ENCODE peak calls at places on chromosomes 2 and 18, in ten cellular contexts. C is A549, W is OCI-LY7, E is GM23338, D is dorsolateral prefrontal cortex, L is B cell, G is sigmoid colon, J is astrocyte of the spinal cord, U is choroid plexus epithelial cell, M is epithelial cell of esophagus. P is an unnamed sample.

GRCh38 chr2:2187196-2187595 is 143.9 kb downstream of the MYT1L start:
- DNase-seq in L (no peak), E (no peak), W (no peak), D (no peak), M (no peak), J (no peak), C (no peak), U (no peak), G (no peak), P (no peak)

GRCh38 chr2:222733846-222734689 is 62.6 kb downstream of the MOGAT1 start:
- DNase-seq in C (no peak), E (no peak), G (no peak), U (no peak), L (no peak), M (no peak), J (no peak), D (peak), W (no peak), P (no peak)

GRCh38 chr18:78160961-78161656 is 818.5 kb upstream of the SALL3 start:
- DNase-seq in D (no peak), W (no peak), M (peak), C (no peak), L (no peak), U (peak), J (no peak), G (no peak), E (no peak), P (no peak)

GRCh38 chr2:12903272-12903671 is 186.5 kb downstream of the TRIB2 start:
- DNase-seq in J (no peak), C (no peak), D (no peak), E (no peak), M (no peak), U (peak), W (no peak), G (no peak), L (no peak), P (no peak)

GRCh38 chr2:225691711-225692110 is 292.2 kb downstream of the NYAP2 start:
- DNase-seq in J (no peak), G (no peak), M (peak), U (no peak), E (no peak), W (no peak), D (no peak), L (no peak), C (no peak), P (no peak)

GRCh38 chr2:224909885-224910517 is 132.3 kb downstream of the DOCK10 start:
- DNase-seq in U (peak), D (no peak), W (no peak), C (peak), E (peak), G (peak), M (peak), L (no peak), J (peak), P (peak)

GRCh38 chr18:765764-766549 is 46.1 kb downstream of the YES1 start:
- DNase-seq in G (no peak), E (no peak), W (no peak), C (no peak), L (no peak), J (no peak), M (no peak), U (no peak), D (no peak), P (no peak)

GRCh38 chr2:197884252-197884651 is 79.9 kb downstream of the PLCL1 start:
- DNase-seq in C (no peak), E (no peak), W (no peak), M (no peak), J (no peak), G (no peak), D (no peak), L (no peak), U (no peak), P (no peak)

GRCh38 chr2:235966932-235967331 is 201.3 kb downstream of the GBX2 start:
- DNase-seq in U (no peak), J (no peak), W (no peak), C (no peak), M (no peak), L (no peak), G (peak), E (no peak), D (no peak), P (no peak)

GRCh38 chr2:75453696-75454095 is 107.0 kb downstream of the EVA1A start:
- DNase-seq in M (no peak), D (no peak), J (no peak), W (no peak), L (no peak), C (no peak), G (no peak), E (no peak), U (no peak), P (no peak)

GRCh38 chr2:69375494-69376353 is 11.3 kb downstream of the GFPT1 start:
- DNase-seq in U (peak), W (peak), C (no peak), L (no peak), M (peak), G (no peak), J (no peak), D (no peak), E (peak), P (no peak)

GRCh38 chr18:9013926-9014373 is 88.5 kb upstream of the NDUFV2 start:
- DNase-seq in L (no peak), W (no peak), G (no peak), C (no peak), M (no peak), E (no peak), J (no peak), D (no peak), U (no peak), P (no peak)

GRCh38 chr2:46971914-46972313 is 56.3 kb upstream of the MCFD2 start:
- DNase-seq in D (no peak), U (no peak), L (no peak), J (no peak), C (no peak), G (no peak), W (no peak), M (peak), E (no peak), P (no peak)

GRCh38 chr2:128414946-128415767 is 96.5 kb upstream of the HS6ST1 start:
- DNase-seq in M (no peak), C (no peak), W (no peak), L (no peak), J (no peak), D (peak), E (no peak), G (no peak), U (no peak), P (no peak)

GRCh38 chr2:236240228-236240990 is 23.8 kb downstream of the ASB18 start:
- DNase-seq in M (no peak), C (no peak), U (peak), W (no peak), J (no peak), L (no peak), E (peak), D (no peak), G (no peak), P (no peak)

GRCh38 chr2:12442627-12442928 is 274.2 kb upstream of the TRIB2 start:
- DNase-seq in D (no peak), W (no peak), E (no peak), M (peak), L (no peak), C (no peak), G (no peak), U (no peak), J (peak), P (no peak)

GRCh38 chr2:42139141-42139540 is 30.0 kb upstream of the EML4 start:
- DNase-seq in J (no peak), W (no peak), E (no peak), U (peak), C (no peak), M (no peak), L (no peak), D (no peak), G (no peak), P (no peak)

GRCh38 chr2:172011814-172012580 is 12.2 kb downstream of the METAP1D start:
- DNase-seq in G (no peak), U (no peak), J (no peak), C (no peak), L (no peak), D (no peak), M (no peak), E (no peak), W (no peak), P (no peak)

GRCh38 chr2:25257931-25258771 is 83.6 kb downstream of the DNMT3A start:
- DNase-seq in C (no peak), G (no peak), J (no peak), D (no peak), W (no peak), L (no peak), U (no peak), M (no peak), E (peak), P (no peak)

GRCh38 chr2:64762301-64762997 is 108.7 kb upstream of the SERTAD2 start:
- DNase-seq in M (no peak), C (no peak), G (no peak), U (no peak), D (no peak), E (no peak), L (no peak), J (no peak), W (no peak), P (no peak)

GRCh38 chr2:42261531-42262195 is 92.5 kb downstream of the EML4 start:
- DNase-seq in C (no peak), E (no peak), W (no peak), U (no peak), L (no peak), G (no peak), M (no peak), D (no peak), J (no peak), P (no peak)

GRCh38 chr2:96142217-96143113 is 2.8 kb downstream of the DUSP2 start:
- DNase-seq in E (peak), L (peak), M (no peak), G (peak), J (no peak), C (no peak), U (no peak), W (peak), D (peak), P (no peak)

GRCh38 chr2:96145028-96145939 is at the start of gene DUSP2:
- DNase-seq in U (peak), W (peak), G (peak), D (peak), M (peak), L (peak), C (peak), E (peak), J (peak), P (peak)

GRCh38 chr2:96144481-96145027 is 686 bp downstream of the DUSP2 start:
- DNase-seq in G (peak), E (peak), L (no peak), U (no peak), W (peak), D (peak), C (no peak), J (no peak), M (no peak), P (no peak)

GRCh38 chr2:96143231-96143847 is 1.9 kb downstream of the DUSP2 start:
- DNase-seq in E (no peak), M (no peak), L (no peak), U (no peak), J (no peak), D (peak), G (peak), C (no peak), W (peak), P (no peak)

GRCh38 chr2:96143848-96144480 is 1.3 kb downstream of the DUSP2 start:
- DNase-seq in C (no peak), G (peak), U (no peak), J (no peak), D (peak), L (no peak), M (peak), W (peak), E (peak), P (no peak)
- TF ChIP-seq CTCF in C (no peak), G (no peak), U (peak), J (no peak), D (no peak), L (no peak), M (peak), W (peak), E (peak), P (no peak)

DNA sequence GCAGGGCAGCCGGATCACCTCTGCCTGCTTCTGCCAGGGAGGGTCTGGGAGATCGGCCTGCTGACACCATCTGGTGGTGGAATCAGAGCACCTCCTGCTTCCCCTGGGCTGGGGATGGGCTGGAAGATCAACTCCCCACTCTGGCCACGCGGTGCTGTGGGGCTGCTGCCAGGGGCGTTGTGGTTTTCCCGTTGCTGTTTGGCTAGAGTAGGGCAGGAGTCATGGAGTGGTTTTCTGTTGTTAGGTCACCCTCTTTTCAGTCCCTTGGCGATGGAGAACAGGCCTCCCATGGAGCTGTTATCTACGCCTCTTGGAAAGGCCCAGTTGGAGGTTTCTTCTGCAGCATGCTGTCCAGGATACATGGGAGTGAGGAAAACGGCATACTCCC is 15.2 kb downstream of the BCL2L11 start:
- DNase-seq in L (no peak), D (no peak), U (peak), J (peak), E (peak), W (no peak), G (no peak), C (peak), M (no peak), P (peak)
- TF ChIP-seq CTCF in L (no peak), D (no peak), U (peak), J (peak), E (peak), W (peak), G (no peak), C (no peak), M (no peak), P (no peak)

GRCh38 chr2:239355724-239356123 is 45.1 kb downstream of the HDAC4 start:
- DNase-seq in G (peak), M (no peak), L (no peak), U (peak), W (no peak), J (no peak), C (no peak), D (no peak), E (no peak), P (peak)

GRCh38 chr2:239360008-239360407 is 40.8 kb downstream of the HDAC4 start:
- DNase-seq in J (no peak), L (no peak), M (no peak), U (no peak), E (no peak), W (no peak), G (peak), D (no peak), C (no peak), P (peak)

GRCh38 chr2:239360421-239361310 is 40.2 kb downstream of the HDAC4 start:
- DNase-seq in U (peak), G (peak), M (no peak), L (no peak), C (no peak), J (no peak), E (no peak), D (no peak), W (no peak), P (peak)

GRCh38 chr2:239359194-239359912 is 41.5 kb downstream of the HDAC4 start:
- DNase-seq in L (no peak), C (no peak), G (peak), W (no peak), J (no peak), U (peak), M (no peak), D (no peak), E (no peak), P (peak)

GRCh38 chr2:239357954-239358754 is 42.7 kb downstream of the HDAC4 start:
- DNase-seq in M (no peak), W (no peak), U (peak), L (no peak), D (no peak), E (no peak), G (peak), C (no peak), J (peak), P (peak)
- TF ChIP-seq CTCF in M (no peak), W (no peak), U (peak), L (no peak), D (no peak), E (no peak), G (no peak), C (no peak), J (no peak), P (no peak)

GRCh38 chr2:182766626-182767025 is 50.6 kb downstream of the DNAJC10 start:
- DNase-seq in L (no peak), U (no peak), M (no peak), C (no peak), W (no peak), J (no peak), G (no peak), E (no peak), D (no peak), P (no peak)

GRCh38 chr2:182761903-182762302 is 45.8 kb downstream of the DNAJC10 start:
- DNase-seq in E (no peak), L (no peak), W (no peak), M (peak), D (no peak), U (peak), J (peak), C (no peak), G (peak), P (peak)

GRCh38 chr2:182763311-182763912 is 47.4 kb downstream of the DNAJC10 start:
- DNase-seq in J (peak), L (no peak), M (peak), G (no peak), U (peak), C (peak), D (no peak), W (peak), E (peak), P (no peak)

DNA sequence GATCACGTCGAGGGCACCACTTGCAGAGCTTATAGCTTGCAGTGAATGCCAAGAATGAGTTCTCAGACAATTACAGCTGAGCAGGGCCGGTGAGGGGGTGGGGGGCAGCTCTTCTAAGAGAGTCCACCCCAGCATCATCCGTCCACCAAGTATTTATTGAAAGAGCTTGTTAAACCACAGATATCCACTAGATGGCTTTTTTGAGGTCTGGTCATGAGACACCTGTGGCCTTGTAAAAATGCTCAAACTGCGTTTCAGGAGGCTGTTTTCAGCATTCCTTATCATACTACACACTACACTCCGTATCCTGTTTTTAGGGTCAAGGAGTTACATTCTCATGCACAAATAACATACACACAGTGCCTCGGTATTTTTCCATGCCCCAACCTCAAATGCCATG is 51.5 kb downstream of the DNAJC10 start:
- DNase-seq in W (peak), E (peak), M (peak), D (no peak), G (no peak), C (peak), J (peak), L (no peak), U (peak), P (no peak)
- TF ChIP-seq CTCF in W (peak), E (peak), M (peak), D (peak), G (peak), C (peak), J (peak), L (peak), U (peak), P (no peak)

DNA sequence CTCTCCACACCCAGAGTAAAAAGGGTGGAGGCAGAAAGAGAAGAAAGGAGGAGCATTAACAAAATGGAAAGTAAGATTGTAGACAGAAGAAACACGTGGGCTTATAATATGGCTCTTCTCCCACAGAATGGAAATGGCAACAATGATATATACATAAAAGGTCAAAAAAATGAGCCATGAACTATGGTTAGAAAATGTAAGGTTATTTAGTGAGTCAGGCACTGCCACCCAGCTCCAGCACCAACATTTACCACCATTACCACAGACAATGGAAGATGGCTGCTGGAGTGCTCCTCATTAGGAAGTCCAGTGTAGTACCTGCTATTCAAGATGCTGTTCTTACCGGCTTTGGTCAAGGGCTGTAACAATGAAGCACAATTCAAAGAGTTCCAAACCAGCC is 258.0 kb downstream of the ZEB2 start:
- DNase-seq in G (no peak), J (no peak), M (no peak), U (no peak), W (no peak), D (no peak), C (no peak), L (no peak), E (no peak), P (no peak)
- TF ChIP-seq CTCF in G (no peak), J (no peak), M (no peak), U (no peak), W (no peak), D (no peak), C (no peak), L (no peak), E (no peak), P (no peak)

GRCh38 chr18:24016643-24017042 is 2.1 kb downstream of the TTC39C start:
- DNase-seq in W (no peak), C (peak), M (peak), G (no peak), U (no peak), J (peak), D (no peak), E (peak), L (no peak), P (no peak)

GRCh38 chr18:24015897-24016631 is 1.5 kb downstream of the TTC39C start:
- DNase-seq in C (no peak), E (no peak), J (peak), D (no peak), M (no peak), L (no peak), W (no peak), G (no peak), U (no peak), P (no peak)

GRCh38 chr18:24014986-24015896 is 687 bp downstream of the TTC39C start:
- DNase-seq in G (peak), E (peak), D (peak), C (peak), J (peak), U (peak), L (peak), W (peak), M (peak), P (peak)

GRCh38 chr18:24013061-24013460 is 1.5 kb upstream of the TTC39C start:
- DNase-seq in C (no peak), D (no peak), L (no peak), G (no peak), U (no peak), E (no peak), W (no peak), J (no peak), M (no peak), P (no peak)

DNA sequence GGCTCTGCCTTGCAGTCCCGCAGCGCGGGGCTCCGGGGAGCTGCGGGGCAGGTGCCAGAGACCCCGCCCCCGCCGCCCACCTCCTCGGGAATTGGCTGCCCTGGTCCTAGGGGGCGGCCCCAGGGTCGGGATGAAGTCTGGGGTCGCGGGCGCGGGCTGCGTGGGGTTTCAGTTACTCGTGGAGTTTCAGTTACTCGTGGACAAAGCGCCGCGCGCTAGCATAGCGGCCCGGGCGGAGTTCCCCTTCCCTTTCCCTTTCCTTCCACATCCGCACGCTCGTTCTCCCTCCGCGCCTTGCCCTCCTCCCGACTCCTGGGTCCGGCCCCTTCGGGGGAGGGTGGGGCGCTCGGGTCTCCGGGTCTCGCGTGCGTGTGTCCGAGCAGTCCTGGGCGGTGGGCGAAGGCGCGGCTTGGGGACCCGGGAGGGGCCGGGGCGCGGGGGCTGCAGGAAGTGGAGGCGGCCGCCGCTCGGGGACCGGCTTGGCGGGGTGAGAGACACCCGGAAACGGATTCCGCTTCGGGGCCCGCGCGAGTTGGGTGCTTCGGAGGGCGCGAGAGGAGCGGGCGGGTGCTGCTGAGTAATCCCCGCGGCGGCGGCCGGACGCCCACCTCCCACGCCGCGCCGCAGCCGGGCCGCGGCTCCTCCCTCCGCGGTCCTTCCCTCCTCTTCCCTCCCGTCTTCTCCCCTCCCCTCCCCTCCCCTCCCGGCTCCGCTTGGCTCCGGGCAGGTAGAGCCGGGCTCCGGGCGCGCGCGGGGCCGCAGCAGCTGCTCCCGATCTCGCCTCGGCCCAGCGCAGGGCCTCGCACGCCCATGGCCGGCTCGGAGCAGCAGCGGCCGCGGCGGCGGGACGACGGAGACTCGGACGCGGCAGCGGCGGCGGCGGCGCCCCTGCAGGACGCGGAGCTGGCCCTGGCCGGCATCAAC is at the start of gene TTC39C:
- DNase-seq in L (peak), G (peak), J (peak), E (peak), D (peak), C (peak), W (peak), M (peak), U (peak), P (peak)
- TF ChIP-seq CTCF in L (no peak), G (no peak), J (no peak), E (no peak), D (no peak), C (no peak), W (no peak), M (no peak), U (no peak), P (no peak)

GRCh38 chr2:10007921-10008808 is 35.2 kb upstream of the KLF11 start:
- DNase-seq in L (no peak), J (no peak), W (no peak), D (no peak), M (no peak), G (peak), E (no peak), U (no peak), C (no peak), P (no peak)
- TF ChIP-seq CTCF in L (no peak), J (no peak), W (no peak), D (no peak), M (no peak), G (no peak), E (no peak), U (no peak), C (no peak), P (no peak)

P was measured in uterus.